ENCODE peak calls at places on chromosomes 4 and X, in nine cellular contexts. S is dorsolateral prefrontal cortex, Z is GM12891, C is right cardiac atrium, X is fibroblast of mammary gland, E is left ventricle myocardium inferior, O is HEK293T, F is bronchial epithelial cell, G is T-helper 17 cell. N is an unnamed sample.

GRCh38 chrX:11557120-11557519 is 108.6 kb downstream of the ARHGAP6 start:
- DNase-seq in S (no peak), Z (no peak), C (no peak), X (peak; percentile 78), E (no peak), O (no peak), F (peak; percentile 80), G (no peak), N (no peak)

GRCh38 chrX:96924581-96924980 is 40.9 kb downstream of the RPA4 start:
- DNase-seq in S (no peak), Z (no peak), C (no peak), X (no peak), E (no peak), O (no peak), F (no peak), G (no peak), N (no peak)

GRCh38 chr4:70678383-70678999 is 9.8 kb upstream of the UTP3 start:
- DNase-seq in S (no peak), Z (no peak), C (no peak), X (no peak), E (no peak), O (no peak), F (no peak), G (no peak), N (no peak)

GRCh38 chrX:150574824-150575409 is 6.5 kb downstream of the MTM1 start:
- DNase-seq in S (no peak), Z (no peak), C (no peak), X (no peak), E (no peak), O (no peak), F (no peak), G (no peak), N (no peak)

GRCh38 chrX:18920079-18920478 is 63.8 kb downstream of the PHKA2 start:
- DNase-seq in S (no peak), Z (no peak), C (no peak), X (no peak), E (no peak), O (no peak), F (no peak), G (no peak), N (no peak)

GRCh38 chr4:36573441-36573840 is 292.0 kb downstream of the DTHD1 start:
- DNase-seq in S (no peak), Z (no peak), C (no peak), X (no peak), E (no peak), O (no peak), F (no peak), G (no peak), N (no peak)

GRCh38 chr4:38452009-38452408 is 212.0 kb upstream of the KLF3 start:
- DNase-seq in S (no peak), Z (no peak), C (no peak), X (no peak), E (no peak), O (no peak), F (no peak), G (no peak), N (no peak)

GRCh38 chrX:100872161-100872560 is 2.0 kb downstream of the NOX1 start:
- DNase-seq in S (no peak), Z (no peak), C (no peak), X (no peak), E (no peak), O (no peak), F (no peak), G (no peak), N (no peak)

GRCh38 chrX:13307041-13307440 is 12.8 kb downstream of the ATXN3L start:
- DNase-seq in S (no peak), Z (no peak), C (no peak), X (peak; percentile 24), E (no peak), O (no peak), F (no peak), G (no peak), N (no peak)

GRCh38 chr4:2968381-2968780 is 5.0 kb downstream of the GRK4 start:
- DNase-seq in S (no peak), Z (no peak), C (no peak), X (no peak), E (no peak), O (no peak), F (no peak), G (no peak), N (no peak)

GRCh38 chrX:21960569-21960968 is 20.1 kb downstream of the SMS start:
- DNase-seq in S (no peak), Z (no peak), C (no peak), X (no peak), E (no peak), O (no peak), F (no peak), G (no peak), N (no peak)

GRCh38 chr4:98682719-98683118 is 24.3 kb upstream of the TSPAN5 start:
- DNase-seq in S (no peak), Z (no peak), C (no peak), X (peak; percentile 47), E (no peak), O (no peak), F (no peak), G (no peak), N (no peak)

GRCh38 chr4:41795796-41796195 is 47.3 kb upstream of the PHOX2B start:
- DNase-seq in S (no peak), Z (no peak), C (no peak), X (no peak), E (no peak), O (no peak), F (no peak), G (no peak), N (no peak)

GRCh38 chr4:52100062-52100461 is 49.0 kb downstream of the SPATA18 start:
- DNase-seq in S (no peak), Z (no peak), C (no peak), X (peak; percentile 40), E (no peak), O (no peak), F (peak; percentile 61), G (no peak), N (no peak)